ENCODE peak calls at places on chromosomes 2 and 18, in nine cellular contexts. A is stimulated activated CD4-positive, alpha-beta T cell treated with anti-CD3 and anti-CD28 coated beads, Interleukin-4, amount 100 ng/mL, for 4 hours; Q is stimulated activated CD8-positive, alpha-beta memory T cell treated with anti-CD3 and anti-CD28 coated beads, Interleukin-15, amount 100 ng/mL, for 48 hours; F is Peyer's patch; M is EL; C is osteocyte; E is retinal pigment epithelial cell; W is ELR; G is Caki2. H is an unnamed sample.

GRCh38 chr2:3454802-3455201 is 64.5 kb downstream of the ADI1 start:
- DNase-seq in A (no peak), Q (no peak), F (no peak), M (no peak), C (no peak), E (no peak), W (no peak), G (no peak), H (no peak)

GRCh38 chr2:27024188-27024587 is 8.6 kb upstream of the TMEM214 start:
- DNase-seq in A (no peak), Q (no peak), F (no peak), M (no peak), C (no peak), E (no peak), W (peak), G (no peak), H (no peak)

GRCh38 chr2:106137944-106138903 is 55.9 kb downstream of the UXS1 start:
- DNase-seq in A (no peak), Q (no peak), F (no peak), M (no peak), C (no peak), E (no peak), W (no peak), G (no peak), H (no peak)

GRCh38 chr2:206211657-206212255 is 52.1 kb downstream of the EEF1B2 start:
- DNase-seq in A (no peak), Q (no peak), F (no peak), M (peak), C (no peak), E (no peak), W (peak), G (peak), H (peak)

GRCh38 chr18:24585996-24586566 is 125.6 kb downstream of the HRH4 start:
- DNase-seq in A (no peak), Q (no peak), F (no peak), M (no peak), C (no peak), E (no peak), W (no peak), G (no peak), H (no peak)

GRCh38 chr2:96928277-96928781 is 58.1 kb downstream of the FAM178B start:
- DNase-seq in A (no peak), Q (no peak), F (peak), M (peak), C (no peak), E (no peak), W (no peak), G (no peak), H (no peak)

GRCh38 chr2:136025057-136025973 is 39.9 kb upstream of the DARS1 start:
- DNase-seq in A (peak), Q (peak), F (peak), M (no peak), C (no peak), E (no peak), W (peak), G (no peak), H (no peak)

GRCh38 chr2:30149513-30149912 is 2.7 kb downstream of the YPEL5 start:
- DNase-seq in A (no peak), Q (no peak), F (no peak), M (peak), C (peak), E (no peak), W (peak), G (no peak), H (no peak)

GRCh38 chr2:105785095-105785847 is 40.6 kb downstream of the NCK2 start:
- DNase-seq in A (no peak), Q (no peak), F (no peak), M (no peak), C (no peak), E (no peak), W (no peak), G (no peak), H (no peak)

GRCh38 chr2:233643128-233643527 is 6.9 kb downstream of the UGT1A10 start:
- DNase-seq in A (no peak), Q (no peak), F (peak), M (peak), C (no peak), E (no peak), W (peak), G (no peak), H (peak)

GRCh38 chr2:69163109-69163508 is 150.1 kb downstream of the ANTXR1 start:
- DNase-seq in A (no peak), Q (no peak), F (no peak), M (peak), C (no peak), E (peak), W (peak), G (peak), H (peak)